ENCODE peak calls at places on chromosomes 16 and 17, in seven cellular contexts. A is fibroblast of the aortic adventitia, G is GM23338, C is BE2C, V is NCI-H2081, R is OCI-LY7, I is GM04504. B is an unnamed sample.

GRCh38 chr17:20278805-20279204 is 188.5 kb downstream of the LGALS9B start:
- DNase-seq in V (no peak), C (no peak), R (no peak), A (no peak), G (no peak), I (no peak), B (no peak)

GRCh38 chr17:32127156-32127897 is 15.0 kb upstream of the RHOT1 start:
- DNase-seq in V (peak; percentile 68), A (peak; percentile 76), G (peak; percentile 71), R (peak; percentile 64), I (peak; percentile 57), C (peak; percentile 55), B (peak; percentile 72)

GRCh38 chr17:14222611-14223010 is 14.1 kb downstream of the CDRT15 start:
- DNase-seq in R (no peak), I (no peak), G (no peak), V (no peak), A (no peak), C (no peak), B (no peak)

GRCh38 chr17:81870155-81870977 is 771 bp downstream of the ARHGDIA start:
- DNase-seq in G (peak; percentile 56), V (peak; percentile 28), A (peak; percentile 52), C (peak; percentile 36), I (no peak), R (peak; percentile 76), B (no peak)

GRCh38 chr17:74373838-74374606 is 6.7 kb downstream of the GPR142 start:
- DNase-seq in G (no peak), I (no peak), V (no peak), C (no peak), A (no peak), R (no peak), B (peak; percentile 87)

GRCh38 chr17:81329279-81329926 is 34.3 kb upstream of the SLC38A10 start:
- DNase-seq in R (no peak), V (no peak), G (peak; percentile 68), I (peak; percentile 88), A (peak; percentile 84), C (peak; percentile 97), B (peak; percentile 84)

GRCh38 chr16:10923650-10924214 is 18.5 kb downstream of the DEXI start:
- DNase-seq in C (no peak), R (no peak), G (no peak), I (no peak), A (no peak), V (no peak), B (no peak)

GRCh38 chr16:11278681-11279628 is 2.2 kb downstream of the PRM1 start:
- DNase-seq in R (no peak), G (no peak), A (no peak), I (no peak), V (no peak), C (no peak), B (no peak)

GRCh38 chr17:47279062-47279801 is 25.6 kb downstream of the ITGB3 start:
- DNase-seq in A (peak; percentile 95), R (peak; percentile 77), V (no peak), C (no peak), I (peak; percentile 97), G (peak; percentile 49), B (no peak)

GRCh38 chr16:7340938-7341337 is 8.3 kb downstream of the RBFOX1 start:
- DNase-seq in V (no peak), C (no peak), I (no peak), R (no peak), A (no peak), G (no peak), B (no peak)

GRCh38 chr16:2205967-2206313 is 686 bp downstream of the MLST8 start:
- DNase-seq in A (no peak), I (no peak), C (no peak), G (no peak), R (no peak), V (no peak), B (peak; percentile 43)

GRCh38 chr16:48231675-48232214 is 12.4 kb upstream of the LONP2 start:
- DNase-seq in A (peak; percentile 51), R (peak; percentile 19), V (no peak), C (peak; percentile 39), I (no peak), G (peak; percentile 78), B (peak; percentile 58)

GRCh38 chr17:18991531-18992315 is 12.8 kb downstream of the FAM83G start:
- DNase-seq in G (no peak), V (no peak), C (no peak), R (no peak), A (no peak), I (no peak), B (no peak)

GRCh38 chr17:45302649-45303173 is 14.1 kb downstream of the MAP3K14 start:
- DNase-seq in C (no peak), G (peak; percentile 7), V (no peak), A (peak; percentile 92), I (peak; percentile 57), R (peak; percentile 77), B (no peak)

GRCh38 chr16:13997933-13998332 is 73.2 kb upstream of the MRTFB start:
- DNase-seq in V (no peak), A (no peak), G (no peak), R (peak; percentile 92), C (no peak), I (no peak), B (no peak)

GRCh38 chr17:64133546-64134215 is 3.7 kb upstream of the ERN1 start:
- DNase-seq in C (peak; percentile 54), G (peak; percentile 83), R (peak; percentile 87), A (peak; percentile 81), I (no peak), V (peak; percentile 71), B (no peak)

GRCh38 chr16:54203384-54203783 is 83.2 kb downstream of the IRX3 start:
- DNase-seq in A (no peak), G (no peak), C (no peak), V (no peak), R (no peak), I (no peak), B (no peak)

GRCh38 chr17:73638556-73638955 is 5.7 kb downstream of the SDK2 start:
- DNase-seq in G (no peak), R (no peak), C (no peak), V (no peak), A (no peak), I (no peak), B (no peak)

GRCh38 chr16:87305505-87306391 is 11.4 kb downstream of the C16orf95 start:
- DNase-seq in A (no peak), C (peak; percentile 66), V (no peak), I (peak; percentile 31), R (no peak), G (peak; percentile 56), B (no peak)

GRCh38 chr17:27349540-27350021 is 55.7 kb downstream of the WSB1 start:
- DNase-seq in V (no peak), G (peak; percentile 64), I (no peak), C (no peak), R (no peak), A (no peak), B (no peak)

GRCh38 chr17:82493517-82493840 is 26.1 kb upstream of the FOXK2 start:
- DNase-seq in I (no peak), G (no peak), C (no peak), A (no peak), V (no peak), R (no peak), B (no peak)

GRCh38 chr16:75039941-75040340 is 41.1 kb downstream of the ZNRF1 start:
- DNase-seq in G (no peak), R (no peak), I (no peak), A (no peak), C (no peak), V (no peak), B (no peak)

GRCh38 chr17:36818134-36818825 is 119.0 kb upstream of the LHX1 start:
- DNase-seq in R (no peak), I (no peak), A (no peak), G (no peak), V (no peak), C (no peak), B (no peak)

GRCh38 chr16:72182976-72183375 is 11.0 kb upstream of the PMFBP1 start:
- DNase-seq in G (no peak), R (no peak), I (no peak), V (peak; percentile 3), A (no peak), C (no peak), B (no peak)

GRCh38 chr17:68036304-68037147 is 991 bp downstream of the KPNA2 start:
- DNase-seq in C (no peak), R (peak; percentile 46), V (no peak), I (no peak), A (peak; percentile 55), G (no peak), B (no peak)

GRCh38 chr17:1629647-1630310 is 1.1 kb upstream of the SLC43A2 start:
- DNase-seq in C (peak; percentile 33), V (no peak), I (peak; percentile 16), R (peak; percentile 77), A (peak; percentile 35), G (peak; percentile 85), B (peak; percentile 59)

GRCh38 chr17:49383048-49383447 is 21.0 kb upstream of the ZNF652 start:
- DNase-seq in V (no peak), I (no peak), G (no peak), C (no peak), R (no peak), A (no peak), B (no peak)

GRCh38 chr16:49789617-49790016 is 66.3 kb downstream of the ZNF423 start:
- DNase-seq in I (no peak), C (no peak), G (no peak), V (no peak), R (no peak), A (no peak), B (no peak)

GRCh38 chr17:80872011-80872929 is 119.4 kb upstream of the CHMP6 start:
- DNase-seq in C (no peak), V (peak; percentile 66), I (no peak), G (no peak), A (no peak), R (no peak), B (no peak)

GRCh38 chr16:2520097-2520783 is at the start of gene AMDHD2:
- DNase-seq in C (peak; percentile 95), V (peak; percentile 82), I (peak; percentile 67), G (peak; percentile 97), A (peak; percentile 90), R (peak; percentile 92), B (peak; percentile 93)

B was measured in glutamatergic neuron.